ENCODE peak calls at places on chromosomes 5 and 9, in nine cellular contexts. F is IMR-90, E is fibroblast of lung, U is hepatocyte, S is mammary epithelial cell, G is K562, Y is GM23248, D is HepG2, L is neuronal stem cell. Q is an unnamed sample.
A peak's percentile ranks its signal among the peaks of the same experiment; 100 is the strongest.

GRCh38 chr5:65334077-65334476 is 147.6 kb downstream of the ADAMTS6 start:
- DNase-seq in F (no peak), E (peak; percentile 50), U (no peak), S (peak; percentile 56), G (no peak), Y (no peak), D (no peak), L (no peak), Q (no peak)

GRCh38 chr5:172002840-172003512 is 3.5 kb downstream of the FBXW11 start:
- DNase-seq in F (no peak), E (no peak), U (no peak), S (no peak), G (no peak), Y (no peak), D (no peak), L (no peak), Q (no peak)

GRCh38 chr5:31846934-31847333 is 208.0 kb downstream of the PDZD2 start:
- DNase-seq in F (no peak), E (no peak), U (no peak), S (no peak), G (no peak), Y (no peak), D (no peak), L (no peak), Q (no peak)

GRCh38 chr5:122183098-122183794 is 53.9 kb downstream of the ZNF474 start:
- DNase-seq in F (peak; percentile 76), E (peak; percentile 91), U (peak; percentile 32), S (peak; percentile 98), G (no peak), Y (peak; percentile 92), D (no peak), L (no peak), Q (no peak)

GRCh38 chr9:71620806-71621205 is 147.5 kb downstream of the CEMIP2 start:
- DNase-seq in F (no peak), E (peak; percentile 7), U (no peak), S (no peak), G (no peak), Y (peak; percentile 7), D (no peak), L (no peak), Q (no peak)

GRCh38 chr5:42944989-42945388 is 95.1 kb downstream of the ANXA2R start:
- DNase-seq in F (peak; percentile 96), E (peak; percentile 97), U (peak; percentile 54), S (peak; percentile 77), G (no peak), Y (peak; percentile 96), D (no peak), L (no peak), Q (no peak)

GRCh38 chr5:138603521-138603920 is 28.3 kb upstream of the HSPA9 start:
- DNase-seq in F (peak; percentile 67), E (peak; percentile 21), U (peak; percentile 39), S (peak; percentile 81), G (no peak), Y (no peak), D (no peak), L (no peak), Q (peak; percentile 15)

GRCh38 chr5:88952996-88953643 is 70.1 kb upstream of the MEF2C start:
- DNase-seq in F (no peak), E (no peak), U (no peak), S (no peak), G (no peak), Y (no peak), D (no peak), L (no peak), Q (peak; percentile 24)

GRCh38 chr5:146394486-146394885 is 52.6 kb upstream of the TCERG1 start:
- DNase-seq in F (no peak), E (peak; percentile 14), U (no peak), S (no peak), G (no peak), Y (no peak), D (no peak), L (no peak), Q (no peak)

GRCh38 chr5:108753331-108753730 is 5.6 kb downstream of the FER start:
- DNase-seq in F (no peak), E (peak; percentile 79), U (no peak), S (peak; percentile 36), G (no peak), Y (peak; percentile 58), D (no peak), L (no peak), Q (no peak)

GRCh38 chr5:1285883-1286291 is 9.0 kb downstream of the TERT start:
- DNase-seq in F (no peak), E (no peak), U (no peak), S (no peak), G (no peak), Y (no peak), D (no peak), L (no peak), Q (no peak)

GRCh38 chr9:98045234-98046160 is 11.0 kb upstream of the NANS start:
- DNase-seq in F (no peak), E (no peak), U (no peak), S (no peak), G (peak; percentile 50), Y (no peak), D (peak; percentile 77), L (no peak), Q (peak; percentile 85)

GRCh38 chr5:66882592-66883227 is 286.5 kb downstream of the MAST4 start:
- DNase-seq in F (peak; percentile 72), E (peak; percentile 83), U (no peak), S (peak; percentile 92), G (no peak), Y (peak; percentile 20), D (no peak), L (no peak), Q (no peak)

GRCh38 chr5:51018423-51018822 is 352.0 kb downstream of the PARP8 start:
- DNase-seq in F (no peak), E (no peak), U (no peak), S (no peak), G (no peak), Y (no peak), D (no peak), L (no peak), Q (peak; percentile 71)

GRCh38 chr9:12276451-12276850 is 416.7 kb upstream of the TYRP1 start:
- DNase-seq in F (no peak), E (no peak), U (no peak), S (no peak), G (no peak), Y (no peak), D (no peak), L (no peak), Q (no peak)

GRCh38 chr9:126989847-126990821 is 75.6 kb downstream of the RALGPS1 start:
- DNase-seq in F (no peak), E (no peak), U (no peak), S (no peak), G (no peak), Y (no peak), D (no peak), L (no peak), Q (no peak)

GRCh38 chr9:37963936-37964739 is 60.2 kb upstream of the SLC25A51 start:
- DNase-seq in F (peak; percentile 99), E (peak; percentile 99), U (peak; percentile 84), S (peak; percentile 91), G (no peak), Y (peak; percentile 85), D (peak; percentile 94), L (no peak), Q (no peak)

GRCh38 chr5:143041461-143041860 is 271.3 kb downstream of the ARHGAP26 start:
- DNase-seq in F (no peak), E (no peak), U (no peak), S (no peak), G (no peak), Y (no peak), D (no peak), L (no peak), Q (no peak)
- H2AFZ ChIP-seq in F (peak overlapping the region; percentile 5), E (no peak overlapping the region), U (no peak overlapping the region), S (no peak overlapping the region), G (no peak overlapping the region), Y (no peak overlapping the region), D (no peak overlapping the region), L (no peak overlapping the region), Q (no peak overlapping the region)

DNA sequence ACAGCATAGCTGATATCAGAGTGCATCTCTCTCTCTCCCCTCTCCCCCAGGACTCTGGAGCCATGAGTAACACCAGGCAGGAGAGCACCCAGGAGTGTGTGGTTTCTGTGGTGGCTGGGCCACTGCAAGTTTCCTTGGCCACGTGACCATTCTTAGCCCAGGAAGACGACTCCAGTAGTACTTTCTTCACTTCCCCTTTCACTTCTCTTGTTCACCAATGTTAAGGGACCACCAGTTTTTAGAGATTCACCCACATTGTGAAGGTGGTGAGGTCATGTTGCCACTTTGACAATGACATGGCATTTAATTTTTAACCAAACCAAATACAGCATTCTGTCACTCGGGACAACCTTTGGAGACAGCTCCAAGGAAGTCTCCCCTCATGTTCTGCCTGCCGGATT is 17.9 kb upstream of the DAPK1 start:
- DNase-seq in F (no peak), E (peak; percentile 83), U (peak; percentile 55), S (peak; percentile 7), G (peak; percentile 11), Y (no peak), D (peak; percentile 50), L (no peak), Q (peak; percentile 33)
- H2AFZ ChIP-seq in F (no peak overlapping the region), E (no peak overlapping the region), U (no peak overlapping the region), S (no peak overlapping the region), G (peak overlapping the region; percentile 93), Y (no peak overlapping the region), D (peak overlapping the region; percentile 70), L (no peak overlapping the region), Q (no peak overlapping the region)

GRCh38 chr5:179486596-179487051 is 63.7 kb upstream of the RUFY1 start:
- DNase-seq in F (peak; percentile 65), E (peak; percentile 2), U (peak; percentile 25), S (no peak), G (no peak), Y (no peak), D (no peak), L (no peak), Q (no peak)
- H2AFZ ChIP-seq in F (peak overlapping the region; percentile 54), E (no peak overlapping the region), U (no peak overlapping the region), S (no peak overlapping the region), G (no peak overlapping the region), Y (no peak overlapping the region), D (no peak overlapping the region), L (no peak overlapping the region), Q (no peak overlapping the region)

GRCh38 chr5:96226941-96227552 is 206.0 kb downstream of the PCSK1 start:
- DNase-seq in F (peak; percentile 97), E (peak; percentile 97), U (peak; percentile 20), S (peak; percentile 89), G (no peak), Y (peak; percentile 95), D (no peak), L (no peak), Q (no peak)
- H2AFZ ChIP-seq in F (peak overlapping the region; percentile 38), E (peak overlapping the region; percentile 36), U (no peak overlapping the region), S (peak overlapping the region; percentile 76), G (no peak overlapping the region), Y (peak overlapping the region; percentile 5), D (no peak overlapping the region), L (peak overlapping the region; percentile 44), Q (no peak overlapping the region)

GRCh38 chr9:109775516-109775915 is 4.5 kb upstream of the PALM2AKAP2 start:
- DNase-seq in F (peak; percentile 76), E (peak; percentile 49), U (no peak), S (peak; percentile 65), G (no peak), Y (peak; percentile 83), D (no peak), L (no peak), Q (no peak)
- H2AFZ ChIP-seq in F (no peak overlapping the region), E (no peak overlapping the region), U (no peak overlapping the region), S (no peak overlapping the region), G (no peak overlapping the region), Y (no peak overlapping the region), D (no peak overlapping the region), L (no peak overlapping the region), Q (no peak overlapping the region)

Q was measured in MM.1S.